ENCODE peak calls at places on chromosomes 1 and 21, in seven cellular contexts. L, P, S, Z, Y, H and C are unnamed samples.

GRCh38 chr1:225596152-225596551 is 56.8 kb downstream of the ENAH start:
- DNase-seq in L (no peak), Z (no peak), Y (no peak), S (no peak), H (no peak), P (no peak), C (no peak)

GRCh38 chr1:229844675-229845074 is 218.6 kb downstream of the URB2 start:
- DNase-seq in S (no peak), Z (no peak), P (no peak), L (peak; percentile 34), Y (no peak), H (no peak), C (no peak)

GRCh38 chr1:109772658-109773202 is 9.0 kb upstream of the EPS8L3 start:
- DNase-seq in L (no peak), Z (no peak), P (no peak), S (no peak), H (no peak), Y (no peak), C (no peak)

GRCh38 chr1:87136607-87137341 is 191.9 kb upstream of the LMO4 start:
- DNase-seq in Y (no peak), L (no peak), Z (no peak), S (no peak), P (no peak), H (no peak), C (no peak)

GRCh38 chr1:20469406-20470076 is 16.5 kb downstream of the CAMK2N1 start:
- DNase-seq in Z (no peak), Y (no peak), S (peak; percentile 23), H (no peak), L (no peak), P (no peak), C (no peak)

GRCh38 chr1:101198842-101199636 is 37.8 kb upstream of the S1PR1 start:
- DNase-seq in H (no peak), Z (no peak), Y (no peak), L (no peak), S (no peak), P (no peak), C (no peak)

GRCh38 chr1:101732221-101732620 is 264.5 kb downstream of the OLFM3 start:
- DNase-seq in Y (no peak), H (no peak), S (no peak), Z (no peak), P (no peak), L (no peak), C (no peak)

GRCh38 chr1:195294911-195295310 is 1313.3 kb downstream of the KCNT2 start:
- DNase-seq in L (no peak), Y (no peak), H (no peak), P (no peak), Z (no peak), S (no peak), C (no peak)

GRCh38 chr1:181676269-181676668 is 193.0 kb downstream of the CACNA1E start:
- DNase-seq in S (peak; percentile 68), P (peak; percentile 30), Z (no peak), H (peak; percentile 14), L (no peak), Y (peak; percentile 42), C (peak; percentile 33)

GRCh38 chr1:182060877-182061276 is 635 bp downstream of the ZNF648 start:
- DNase-seq in H (no peak), P (no peak), Z (no peak), L (no peak), Y (no peak), S (no peak), C (no peak)

GRCh38 chr1:30257322-30257721 is 466.1 kb downstream of the MATN1 start:
- DNase-seq in H (no peak), P (no peak), Y (no peak), S (no peak), Z (no peak), L (no peak), C (no peak)

GRCh38 chr1:7437608-7438395 is 333.3 kb upstream of the VAMP3 start:
- DNase-seq in Y (no peak), Z (no peak), H (no peak), P (no peak), L (no peak), S (no peak), C (no peak)

GRCh38 chr1:24191860-24192259 is 4.8 kb upstream of the IFNLR1 start:
- DNase-seq in H (peak; percentile 79), Z (no peak), L (no peak), P (peak; percentile 66), Y (no peak), S (no peak), C (no peak)

GRCh38 chr1:207140536-207140935 is 36.5 kb downstream of the C4BPA start:
- DNase-seq in Y (no peak), Z (no peak), S (no peak), P (no peak), H (peak; percentile 7), L (no peak), C (no peak)

GRCh38 chr21:42806489-42807140 is 72.7 kb downstream of the WDR4 start:
- DNase-seq in H (no peak), S (no peak), Z (no peak), L (no peak), Y (peak; percentile 42), P (no peak), C (no peak)

GRCh38 chr1:94299627-94300552 is 62.5 kb upstream of the ARHGAP29 start:
- DNase-seq in Y (no peak), S (no peak), L (no peak), Z (no peak), H (peak; percentile 93), P (peak; percentile 68), C (no peak)

GRCh38 chr1:245953876-245954660 is 553.0 kb downstream of the SMYD3 start:
- DNase-seq in P (no peak), S (peak; percentile 51), L (no peak), Y (no peak), H (peak; percentile 21), Z (no peak), C (no peak)

GRCh38 chr21:35198004-35198403 is 148.9 kb upstream of the RUNX1 start:
- DNase-seq in H (peak; percentile 89), Y (no peak), L (peak; percentile 21), S (no peak), P (no peak), Z (no peak), C (no peak)

GRCh38 chr21:40204956-40205355 is 337.7 kb downstream of the PCP4 start:
- DNase-seq in Z (no peak), S (no peak), Y (no peak), H (no peak), P (no peak), L (no peak), C (no peak)

GRCh38 chr1:152823291-152823690 is 4.0 kb upstream of the LCE1A start:
- DNase-seq in H (no peak), L (no peak), S (peak; percentile 70), Y (no peak), P (no peak), Z (no peak), C (no peak)

GRCh38 chr1:199512037-199512710 is 515.3 kb upstream of the NR5A2 start:
- DNase-seq in Z (no peak), H (peak; percentile 9), S (peak; percentile 56), Y (no peak), P (no peak), L (no peak), C (no peak)

GRCh38 chr21:16258834-16259611 is 529.2 kb downstream of the USP25 start:
- DNase-seq in S (peak; percentile 32), H (no peak), Y (no peak), P (no peak), Z (no peak), L (no peak), C (no peak)

GRCh38 chr21:43585924-43586411 is 73.3 kb downstream of the HSF2BP start:
- DNase-seq in H (peak; percentile 98), Y (no peak), P (peak; percentile 96), S (no peak), Z (no peak), L (peak; percentile 89), C (no peak)

GRCh38 chr21:35333831-35334593 is 284.9 kb upstream of the RUNX1 start:
- DNase-seq in P (no peak), L (peak; percentile 27), H (no peak), Z (no peak), S (no peak), Y (peak; percentile 37), C (no peak)

GRCh38 chr1:171817511-171818265 is 23.6 kb upstream of the DNM3 start:
- DNase-seq in L (peak; percentile 75), P (peak; percentile 55), S (no peak), H (peak; percentile 83), Y (no peak), Z (no peak), C (no peak)

GRCh38 chr1:111082421-111083192 is 57.3 kb downstream of the DRAM2 start:
- DNase-seq in Z (no peak), L (no peak), S (no peak), Y (no peak), H (no peak), P (no peak), C (no peak)

GRCh38 chr1:45545019-45545493 is 5.6 kb upstream of the AKR1A1 start:
- DNase-seq in Y (no peak), Z (no peak), L (no peak), S (no peak), P (no peak), H (no peak), C (no peak)

GRCh38 chr1:11280719-11281376 is 7.8 kb downstream of the UBIAD1 start:
- DNase-seq in S (peak; percentile 37), L (no peak), H (no peak), Y (no peak), Z (no peak), P (no peak), C (no peak)

GRCh38 chr21:37272897-37273296 is 5.8 kb upstream of the VPS26C start:
- DNase-seq in Z (no peak), H (no peak), Y (no peak), L (no peak), S (no peak), P (no peak), C (no peak)

GRCh38 chr1:27554293-27554692 is 49.7 kb downstream of the AHDC1 start:
- DNase-seq in Z (no peak), L (no peak), Y (no peak), P (no peak), H (no peak), S (no peak), C (no peak)

GRCh38 chr1:43834280-43835140 is 99.1 kb upstream of the ARTN start:
- DNase-seq in Z (no peak), L (peak; percentile 41), Y (peak; percentile 79), S (peak; percentile 38), H (peak; percentile 97), P (no peak), C (no peak)

GRCh38 chr1:158035976-158036583 is 42.6 kb downstream of the KIRREL1 start:
- DNase-seq in Y (no peak), H (peak; percentile 52), L (no peak), P (peak; percentile 60), Z (no peak), S (peak; percentile 60), C (peak; percentile 48)

GRCh38 chr1:206790502-206791250 is 18.4 kb upstream of the IL10 start:
- DNase-seq in Z (no peak), P (no peak), Y (no peak), L (no peak), H (no peak), S (peak; percentile 51), C (no peak)

GRCh38 chr1:181127898-181128453 is 39.5 kb downstream of the IER5 start:
- DNase-seq in Y (no peak), H (peak; percentile 54), P (no peak), Z (no peak), L (no peak), S (no peak), C (no peak)